ENCODE peak calls at places on chromosomes 3 and 15, in eight cellular contexts. P, H, J, N, O, G, Y and K are unnamed samples.

GRCh38 chr3:174430986-174431385 is 428.1 kb upstream of the NAALADL2 start:
- DNase-seq in P (no peak), H (no peak), J (no peak), N (no peak), O (no peak), G (no peak), Y (no peak), K (no peak)

GRCh38 chr3:94978076-94978475 is 915.2 kb downstream of the NSUN3 start:
- DNase-seq in P (no peak), H (peak; percentile 39), J (no peak), N (no peak), O (no peak), G (no peak), Y (no peak), K (no peak)

GRCh38 chr15:83653639-83654378 is at the start of gene ADAMTSL3:
- DNase-seq in P (no peak), H (peak; percentile 74), J (peak; percentile 74), N (peak; percentile 12), O (peak; percentile 84), G (no peak), Y (peak; percentile 25), K (no peak)

GRCh38 chr15:90059208-90059985 is 42.9 kb downstream of the IDH2 start:
- DNase-seq in P (peak; percentile 76), H (peak; percentile 84), J (no peak), N (no peak), O (peak; percentile 79), G (no peak), Y (peak; percentile 59), K (peak; percentile 80)

GRCh38 chr3:120795017-120795648 is 52.6 kb downstream of the GTF2E1 start:
- DNase-seq in P (peak; percentile 77), H (peak; percentile 81), J (peak; percentile 93), N (peak; percentile 66), O (peak; percentile 64), G (peak; percentile 85), Y (peak; percentile 23), K (peak; percentile 79)

GRCh38 chr3:133758969-133759739 is 13.0 kb downstream of the TF start:
- DNase-seq in P (no peak), H (no peak), J (no peak), N (no peak), O (no peak), G (no peak), Y (no peak), K (no peak)

GRCh38 chr3:150639262-150639661 is 36.1 kb downstream of the SELENOT start:
- DNase-seq in P (no peak), H (no peak), J (peak; percentile 58), N (no peak), O (no peak), G (no peak), Y (no peak), K (no peak)

GRCh38 chr15:69395460-69395859 is 18.7 kb upstream of the KIF23 start:
- DNase-seq in P (no peak), H (no peak), J (no peak), N (no peak), O (no peak), G (no peak), Y (no peak), K (no peak)

GRCh38 chr3:48435774-48436476 is 4.0 kb downstream of the CCDC51 start:
- DNase-seq in P (peak; percentile 87), H (peak; percentile 88), J (peak; percentile 88), N (peak; percentile 50), O (peak; percentile 82), G (peak; percentile 82), Y (peak; percentile 83), K (peak; percentile 74)

GRCh38 chr3:13144163-13145023 is 71.2 kb upstream of the IQSEC1 start:
- DNase-seq in P (no peak), H (no peak), J (no peak), N (no peak), O (no peak), G (no peak), Y (no peak), K (no peak)

GRCh38 chr15:75648156-75649000 is 666 bp downstream of the SNX33 start:
- DNase-seq in P (peak; percentile 56), H (peak; percentile 51), J (no peak), N (peak; percentile 16), O (peak; percentile 67), G (no peak), Y (peak; percentile 31), K (no peak)

GRCh38 chr3:196968233-196969000 is at the start of gene PIGZ:
- DNase-seq in P (peak; percentile 77), H (no peak), J (peak; percentile 54), N (no peak), O (peak; percentile 45), G (peak; percentile 25), Y (no peak), K (no peak)

GRCh38 chr3:195662-196061 is 901 bp upstream of the CHL1 start:
- DNase-seq in P (no peak), H (no peak), J (no peak), N (no peak), O (no peak), G (no peak), Y (no peak), K (no peak)

GRCh38 chr3:51773529-51773928 is 5.5 kb downstream of the IQCF6 start:
- DNase-seq in P (no peak), H (no peak), J (peak; percentile 10), N (no peak), O (no peak), G (no peak), Y (no peak), K (no peak)

GRCh38 chr15:74205593-74205969 is 3.0 kb upstream of the STRA6 start:
- DNase-seq in P (no peak), H (no peak), J (no peak), N (no peak), O (no peak), G (no peak), Y (no peak), K (no peak)
- H3K4me1 ChIP-seq in P (peaks cover 11% of the 10 kb centered on the region), H (peaks cover 6% of the 10 kb centered on the region), J (peaks cover 18% of the 10 kb centered on the region), N (peaks cover 80% of the 10 kb centered on the region), O (peaks cover 6% of the 10 kb centered on the region), G (no peaks in the 10 kb centered on the region), Y (peaks cover 4% of the 10 kb centered on the region), K (no peaks in the 10 kb centered on the region)

GRCh38 chr3:72894941-72895552 is 7.2 kb downstream of the GXYLT2 start:
- DNase-seq in P (no peak), H (no peak), J (no peak), N (no peak), O (no peak), G (no peak), Y (no peak), K (no peak)

GRCh38 chr3:72891053-72891855 is 3.4 kb downstream of the GXYLT2 start:
- DNase-seq in P (peak; percentile 48), H (no peak), J (peak; percentile 71), N (peak; percentile 100), O (peak; percentile 59), G (no peak), Y (peak; percentile 38), K (no peak)

GRCh38 chr3:72890166-72890925 is 2.5 kb downstream of the GXYLT2 start:
- DNase-seq in P (no peak), H (no peak), J (no peak), N (no peak), O (no peak), G (no peak), Y (no peak), K (no peak)

GRCh38 chr3:72892081-72892763 is 4.4 kb downstream of the GXYLT2 start:
- DNase-seq in P (no peak), H (no peak), J (peak; percentile 67), N (peak; percentile 93), O (no peak), G (no peak), Y (no peak), K (no peak)

GRCh38 chr3:72892870-72893269 is 5.0 kb downstream of the GXYLT2 start:
- DNase-seq in P (peak; percentile 64), H (no peak), J (no peak), N (no peak), O (no peak), G (no peak), Y (no peak), K (no peak)
- H3K27ac ChIP-seq in P (no peak overlapping the region), H (no peak overlapping the region), J (no peak overlapping the region), N (peak overlapping the region; percentile 94), O (peak overlapping the region; percentile 1), G (no peak overlapping the region), Y (peak overlapping the region; percentile 81), K (no peak overlapping the region)

GRCh38 chr15:77064118-77064517 is 6.8 kb downstream of the TSPAN3 start:
- DNase-seq in P (no peak), H (no peak), J (peak; percentile 65), N (no peak), O (no peak), G (no peak), Y (no peak), K (no peak)

GRCh38 chr15:77066961-77067690 is 3.8 kb downstream of the TSPAN3 start:
- DNase-seq in P (peak; percentile 40), H (no peak), J (peak; percentile 91), N (no peak), O (no peak), G (peak; percentile 84), Y (no peak), K (no peak)

GRCh38 chr15:77067691-77068367 is 3.1 kb downstream of the TSPAN3 start:
- DNase-seq in P (no peak), H (no peak), J (no peak), N (no peak), O (no peak), G (peak; percentile 32), Y (no peak), K (no peak)

GRCh38 chr15:77063249-77063648 is 7.7 kb downstream of the TSPAN3 start:
- DNase-seq in P (no peak), H (no peak), J (no peak), N (no peak), O (no peak), G (no peak), Y (no peak), K (no peak)

DNA sequence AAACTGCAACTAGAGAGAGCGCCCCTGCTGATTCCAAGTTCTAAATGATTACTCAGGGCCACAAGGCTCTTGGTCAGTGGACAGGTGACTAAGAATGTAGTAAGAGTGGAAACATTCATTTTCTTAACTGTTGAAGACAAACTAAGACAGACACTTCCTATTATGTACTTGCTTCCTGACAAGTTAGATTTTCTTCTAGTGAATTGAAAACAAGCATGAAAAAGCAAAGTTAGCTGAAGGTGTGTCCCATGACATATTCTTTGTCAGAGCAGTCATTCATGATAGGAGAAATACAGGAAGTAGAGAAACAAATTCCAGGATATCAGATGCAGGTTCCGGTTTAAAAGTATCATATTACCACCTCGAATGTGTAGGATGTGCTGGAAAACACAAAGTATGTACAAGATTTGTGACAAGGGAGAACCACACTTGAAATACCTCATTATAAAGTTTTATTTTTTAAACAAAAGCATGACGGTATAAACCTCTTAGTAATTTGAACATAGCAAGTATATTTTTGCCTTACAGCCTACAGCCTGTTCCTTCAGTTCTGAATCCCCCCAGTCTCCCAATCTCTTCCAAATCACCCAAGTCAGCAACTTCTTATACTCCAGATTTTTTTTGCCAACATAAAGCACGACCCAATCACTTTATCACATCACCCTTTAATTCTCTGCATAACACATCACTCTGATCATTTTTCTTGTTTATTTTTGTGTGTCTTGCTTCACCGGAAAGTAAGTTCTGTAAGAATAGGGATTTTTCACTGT is 6.2 kb downstream of the TSPAN3 start:
- DNase-seq in P (peak; percentile 42), H (no peak), J (peak; percentile 87), N (peak; percentile 64), O (no peak), G (peak; percentile 86), Y (no peak), K (no peak)
- H3K4me1 ChIP-seq in P (peaks cover 33% of the 10 kb centered on the region), H (peaks cover 32% of the 10 kb centered on the region), J (peaks cover 79% of the 10 kb centered on the region), N (peaks cover 25% of the 10 kb centered on the region), O (peaks cover 15% of the 10 kb centered on the region), G (peaks cover 55% of the 10 kb centered on the region), Y (no peaks in the 10 kb centered on the region), K (no peaks in the 10 kb centered on the region)

GRCh38 chr15:56868251-56868650 is 50.2 kb upstream of the TCF12 start:
- DNase-seq in P (no peak), H (no peak), J (no peak), N (no peak), O (no peak), G (no peak), Y (no peak), K (no peak)
- H3K27ac ChIP-seq in P (no peak overlapping the region), H (no peak overlapping the region), J (no peak overlapping the region), N (no peak overlapping the region), O (no peak overlapping the region), G (no peak overlapping the region), Y (no peak overlapping the region), K (no peak overlapping the region)